ENCODE peak calls at places on chromosomes 6 and 20, in five cellular contexts. V is foreskin fibroblast, P is HS-5, Z is GM13977, Q is smooth muscle cell of the brain vasculature. X is an unnamed sample.

GRCh38 chr6:135093578-135093977 is 39.0 kb upstream of the HBS1L start:
- DNase-seq in V (no peak), P (no peak), Q (no peak), Z (no peak), X (no peak)

GRCh38 chr6:83370607-83371006 is 60.2 kb downstream of the ME1 start:
- DNase-seq in Q (no peak), V (no peak), P (no peak), Z (no peak), X (no peak)

GRCh38 chr6:138109042-138109997 is 2.1 kb upstream of the PERP start:
- DNase-seq in Q (no peak), Z (peak), V (peak), P (peak), X (peak)

GRCh38 chr6:101716387-101716786 is 322.9 kb downstream of the GRIK2 start:
- DNase-seq in Q (no peak), P (no peak), V (no peak), Z (no peak), X (no peak)

GRCh38 chr6:12595161-12595792 is 121.3 kb upstream of the PHACTR1 start:
- DNase-seq in Q (no peak), P (no peak), V (peak), Z (no peak), X (no peak)

GRCh38 chr6:26439552-26440125 is 665 bp upstream of the BTN3A3 start:
- DNase-seq in P (no peak), V (no peak), Z (peak), Q (no peak), X (no peak)

GRCh38 chr6:14575961-14576360 is 458.4 kb downstream of the CD83 start:
- DNase-seq in Q (no peak), Z (no peak), V (no peak), P (no peak), X (no peak)

GRCh38 chr6:13709698-13710551 is 1.7 kb downstream of the RANBP9 start:
- DNase-seq in V (no peak), P (no peak), Q (no peak), Z (peak), X (no peak)

GRCh38 chr20:51529027-51529749 is 13.3 kb downstream of the NFATC2 start:
- DNase-seq in Q (no peak), Z (no peak), P (no peak), V (peak), X (peak)

GRCh38 chr20:46217583-46217982 is 90.7 kb downstream of the CDH22 start:
- DNase-seq in P (no peak), Q (no peak), Z (no peak), V (no peak), X (no peak)

GRCh38 chr20:62481441-62482135 is 5.8 kb upstream of the GATA5 start:
- DNase-seq in V (no peak), Z (no peak), Q (no peak), P (no peak), X (no peak)

X was measured in GM13976.